ENCODE peak calls at places on chromosomes 1 and 21, in six cellular contexts. One of them, this sample, is unnamed.

GRCh38 chr1:39045231-39045630 is 19.1 kb downstream of the NDUFS5 start:
- DNase-seq in K562: no peak
- DNase-seq in left ventricle myocardium inferior: no peak
- DNase-seq in OCI-LY7: no peak
- DNase-seq in brain microvascular endothelial cell: no peak
- DNase-seq in CD4-positive, alpha-beta T cell: no peak
- DNase-seq in this sample: no peak

GRCh38 chr1:14296795-14297194 is 301.7 kb upstream of the KAZN start:
- DNase-seq in K562: no peak
- DNase-seq in left ventricle myocardium inferior: no peak
- DNase-seq in OCI-LY7: no peak
- DNase-seq in brain microvascular endothelial cell: no peak
- DNase-seq in CD4-positive, alpha-beta T cell: no peak
- DNase-seq in this sample: no peak

GRCh38 chr1:104098837-104099236 is 349.1 kb downstream of the AMY1C start:
- DNase-seq in K562: no peak
- DNase-seq in left ventricle myocardium inferior: no peak
- DNase-seq in OCI-LY7: no peak
- DNase-seq in brain microvascular endothelial cell: no peak
- DNase-seq in CD4-positive, alpha-beta T cell: no peak
- DNase-seq in this sample: no peak

GRCh38 chr1:119286587-119287181 is 81.9 kb upstream of the HAO2 start:
- DNase-seq in K562: peak; percentile 66
- DNase-seq in left ventricle myocardium inferior: no peak
- DNase-seq in OCI-LY7: peak; percentile 50
- DNase-seq in brain microvascular endothelial cell: peak; percentile 41
- DNase-seq in CD4-positive, alpha-beta T cell: no peak
- DNase-seq in this sample: peak; percentile 75

GRCh38 chr1:98277111-98277510 is 356.3 kb upstream of the DPYD start:
- DNase-seq in K562: no peak
- DNase-seq in left ventricle myocardium inferior: no peak
- DNase-seq in OCI-LY7: no peak
- DNase-seq in brain microvascular endothelial cell: peak; percentile 42
- DNase-seq in CD4-positive, alpha-beta T cell: no peak
- DNase-seq in this sample: peak; percentile 30

GRCh38 chr1:168565825-168566224 is 10.6 kb upstream of the XCL1 start:
- DNase-seq in K562: no peak
- DNase-seq in left ventricle myocardium inferior: no peak
- DNase-seq in OCI-LY7: no peak
- DNase-seq in brain microvascular endothelial cell: no peak
- DNase-seq in CD4-positive, alpha-beta T cell: no peak
- DNase-seq in this sample: no peak

GRCh38 chr1:9181990-9182783 is 52.4 kb upstream of the H6PD start:
- DNase-seq in K562: no peak
- DNase-seq in left ventricle myocardium inferior: peak; percentile 40
- DNase-seq in OCI-LY7: no peak
- DNase-seq in brain microvascular endothelial cell: no peak
- DNase-seq in CD4-positive, alpha-beta T cell: no peak
- DNase-seq in this sample: peak; percentile 81

GRCh38 chr1:156001682-156002171 is 19.0 kb downstream of the SSR2 start:
- DNase-seq in K562: peak; percentile 50
- DNase-seq in left ventricle myocardium inferior: no peak
- DNase-seq in OCI-LY7: no peak
- DNase-seq in brain microvascular endothelial cell: no peak
- DNase-seq in CD4-positive, alpha-beta T cell: no peak
- DNase-seq in this sample: no peak

GRCh38 chr21:37071561-37072238 is 1.2 kb downstream of the PIGP start:
- DNase-seq in K562: peak; percentile 26
- DNase-seq in left ventricle myocardium inferior: peak; percentile 46
- DNase-seq in OCI-LY7: peak; percentile 17
- DNase-seq in brain microvascular endothelial cell: peak; percentile 45
- DNase-seq in CD4-positive, alpha-beta T cell: no peak
- DNase-seq in this sample: peak; percentile 74

GRCh38 chr21:45613396-45613795 is 30.1 kb upstream of the PCBP3 start:
- DNase-seq in K562: no peak
- DNase-seq in left ventricle myocardium inferior: no peak
- DNase-seq in OCI-LY7: no peak
- DNase-seq in brain microvascular endothelial cell: no peak
- DNase-seq in CD4-positive, alpha-beta T cell: no peak
- DNase-seq in this sample: no peak

GRCh38 chr1:147475488-147475887 is 65.8 kb upstream of the BCL9 start:
- DNase-seq in K562: no peak
- DNase-seq in left ventricle myocardium inferior: no peak
- DNase-seq in OCI-LY7: no peak
- DNase-seq in brain microvascular endothelial cell: no peak
- DNase-seq in CD4-positive, alpha-beta T cell: no peak
- DNase-seq in this sample: no peak

GRCh38 chr1:32335619-32335950 is 448 bp downstream of the MARCKSL1 start:
- DNase-seq in K562: peak; percentile 56
- DNase-seq in left ventricle myocardium inferior: no peak
- DNase-seq in OCI-LY7: no peak
- DNase-seq in brain microvascular endothelial cell: no peak
- DNase-seq in CD4-positive, alpha-beta T cell: no peak
- DNase-seq in this sample: no peak
- H3K27ac ChIP-seq in K562: peak overlapping the region; percentile 88
- H3K27ac ChIP-seq in left ventricle myocardium inferior: peak overlapping the region; percentile 79
- H3K27ac ChIP-seq in OCI-LY7: peak overlapping the region; percentile 64
- H3K27ac ChIP-seq in brain microvascular endothelial cell: peak overlapping the region; percentile 44
- H3K27ac ChIP-seq in CD4-positive, alpha-beta T cell: no peak overlapping the region
- H3K27ac ChIP-seq in this sample: peak overlapping the region; percentile 88

DNA sequence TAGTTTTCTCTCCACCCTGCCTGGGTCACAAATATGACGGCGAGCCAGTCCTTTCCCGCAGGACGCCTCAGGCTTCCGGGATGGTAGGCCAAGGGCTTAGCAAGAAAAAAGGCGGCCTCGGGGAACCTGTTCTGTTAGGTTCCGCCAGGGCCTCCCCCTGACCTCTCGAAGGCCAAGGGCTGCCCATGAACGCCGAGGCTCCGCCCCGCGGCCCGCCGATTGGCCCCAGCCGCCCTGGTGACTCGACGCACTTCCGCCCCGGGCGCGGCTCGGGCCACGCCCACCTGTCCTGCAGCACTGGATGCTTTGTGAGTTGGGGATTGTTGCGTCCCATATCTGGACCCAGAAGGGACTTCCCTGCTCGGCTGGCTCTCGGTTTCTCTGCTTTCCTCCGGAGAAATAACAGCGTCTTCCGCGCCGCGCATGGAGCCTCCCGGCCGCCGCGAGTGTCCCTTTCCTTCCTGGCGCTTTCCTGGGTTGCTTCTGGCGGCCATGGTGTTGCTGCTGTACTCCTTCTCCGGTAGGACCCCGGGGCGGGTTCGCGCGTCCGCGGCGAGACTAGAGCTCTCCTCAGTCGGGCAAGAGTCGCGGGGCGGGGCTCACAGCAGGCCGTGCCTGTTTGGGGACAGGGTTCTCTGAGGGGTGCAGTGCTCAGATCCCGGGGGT is at the start of gene CD46:
- DNase-seq in K562: peak; percentile 96
- DNase-seq in left ventricle myocardium inferior: peak; percentile 97
- DNase-seq in OCI-LY7: peak; percentile 96
- DNase-seq in brain microvascular endothelial cell: peak; percentile 87
- DNase-seq in CD4-positive, alpha-beta T cell: peak; percentile 91
- DNase-seq in this sample: peak; percentile 99
- TF ChIP-seq CTCF in K562: peak; percentile 4
- TF ChIP-seq CTCF in left ventricle myocardium inferior: no peak
- TF ChIP-seq CTCF in OCI-LY7: no peak
- TF ChIP-seq CTCF in brain microvascular endothelial cell: no peak
- TF ChIP-seq CTCF in CD4-positive, alpha-beta T cell: no peak
- TF ChIP-seq CTCF in this sample: no peak

DNA sequence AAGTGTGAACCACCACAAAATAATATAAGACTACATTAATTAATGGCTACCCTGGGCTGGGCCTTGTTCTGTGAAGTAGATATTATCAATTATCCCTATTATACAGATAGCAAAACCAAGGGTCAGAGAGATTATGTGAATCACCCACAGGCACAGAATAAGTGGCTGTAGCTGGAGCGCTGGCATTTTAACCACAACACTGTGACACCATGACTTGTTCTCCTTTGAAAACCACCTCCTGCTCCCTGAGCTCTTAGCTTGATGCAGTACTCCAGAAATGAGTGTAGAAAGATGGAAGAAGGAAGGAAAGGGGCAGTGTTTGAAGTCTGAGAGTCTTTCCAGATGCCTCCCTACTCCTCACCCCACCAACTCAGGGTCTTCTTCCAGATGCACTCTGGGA is 29.5 kb upstream of the JUN start:
- DNase-seq in K562: no peak
- DNase-seq in left ventricle myocardium inferior: no peak
- DNase-seq in OCI-LY7: no peak
- DNase-seq in brain microvascular endothelial cell: no peak
- DNase-seq in CD4-positive, alpha-beta T cell: no peak
- DNase-seq in this sample: no peak
- H3K27ac ChIP-seq in K562: no peak overlapping the region
- H3K27ac ChIP-seq in left ventricle myocardium inferior: peak overlapping the region; percentile 96
- H3K27ac ChIP-seq in OCI-LY7: no peak overlapping the region
- H3K27ac ChIP-seq in brain microvascular endothelial cell: no peak overlapping the region
- H3K27ac ChIP-seq in CD4-positive, alpha-beta T cell: peak overlapping the region; percentile 48
- H3K27ac ChIP-seq in this sample: peak overlapping the region; percentile 94

GRCh38 chr1:232952514-232953175 is 2.2 kb downstream of the NTPCR start:
- DNase-seq in K562: peak; percentile 73
- DNase-seq in left ventricle myocardium inferior: no peak
- DNase-seq in OCI-LY7: peak; percentile 73
- DNase-seq in brain microvascular endothelial cell: peak; percentile 23
- DNase-seq in CD4-positive, alpha-beta T cell: no peak
- DNase-seq in this sample: peak; percentile 69

GRCh38 chr1:232950919-232951579 is 638 bp downstream of the NTPCR start:
- DNase-seq in K562: peak; percentile 57
- DNase-seq in left ventricle myocardium inferior: no peak
- DNase-seq in OCI-LY7: peak; percentile 33
- DNase-seq in brain microvascular endothelial cell: peak; percentile 9
- DNase-seq in CD4-positive, alpha-beta T cell: peak; percentile 6
- DNase-seq in this sample: peak; percentile 45

GRCh38 chr1:232949636-232950196 is 695 bp upstream of the NTPCR start:
- DNase-seq in K562: no peak
- DNase-seq in left ventricle myocardium inferior: no peak
- DNase-seq in OCI-LY7: peak; percentile 7
- DNase-seq in brain microvascular endothelial cell: no peak
- DNase-seq in CD4-positive, alpha-beta T cell: no peak
- DNase-seq in this sample: no peak

GRCh38 chr1:232951605-232952004 is 1.2 kb downstream of the NTPCR start:
- DNase-seq in K562: no peak
- DNase-seq in left ventricle myocardium inferior: no peak
- DNase-seq in OCI-LY7: no peak
- DNase-seq in brain microvascular endothelial cell: no peak
- DNase-seq in CD4-positive, alpha-beta T cell: no peak
- DNase-seq in this sample: no peak

GRCh38 chr1:232950197-232950918 is at the start of gene NTPCR:
- DNase-seq in K562: peak; percentile 100
- DNase-seq in left ventricle myocardium inferior: peak; percentile 92
- DNase-seq in OCI-LY7: peak; percentile 95
- DNase-seq in brain microvascular endothelial cell: peak; percentile 86
- DNase-seq in CD4-positive, alpha-beta T cell: peak; percentile 92
- DNase-seq in this sample: peak; percentile 97
- TF ChIP-seq CTCF in K562: no peak
- TF ChIP-seq CTCF in left ventricle myocardium inferior: peak; percentile 39
- TF ChIP-seq CTCF in OCI-LY7: no peak
- TF ChIP-seq CTCF in brain microvascular endothelial cell: peak; percentile 2
- TF ChIP-seq CTCF in CD4-positive, alpha-beta T cell: no peak
- TF ChIP-seq CTCF in this sample: no peak

DNA sequence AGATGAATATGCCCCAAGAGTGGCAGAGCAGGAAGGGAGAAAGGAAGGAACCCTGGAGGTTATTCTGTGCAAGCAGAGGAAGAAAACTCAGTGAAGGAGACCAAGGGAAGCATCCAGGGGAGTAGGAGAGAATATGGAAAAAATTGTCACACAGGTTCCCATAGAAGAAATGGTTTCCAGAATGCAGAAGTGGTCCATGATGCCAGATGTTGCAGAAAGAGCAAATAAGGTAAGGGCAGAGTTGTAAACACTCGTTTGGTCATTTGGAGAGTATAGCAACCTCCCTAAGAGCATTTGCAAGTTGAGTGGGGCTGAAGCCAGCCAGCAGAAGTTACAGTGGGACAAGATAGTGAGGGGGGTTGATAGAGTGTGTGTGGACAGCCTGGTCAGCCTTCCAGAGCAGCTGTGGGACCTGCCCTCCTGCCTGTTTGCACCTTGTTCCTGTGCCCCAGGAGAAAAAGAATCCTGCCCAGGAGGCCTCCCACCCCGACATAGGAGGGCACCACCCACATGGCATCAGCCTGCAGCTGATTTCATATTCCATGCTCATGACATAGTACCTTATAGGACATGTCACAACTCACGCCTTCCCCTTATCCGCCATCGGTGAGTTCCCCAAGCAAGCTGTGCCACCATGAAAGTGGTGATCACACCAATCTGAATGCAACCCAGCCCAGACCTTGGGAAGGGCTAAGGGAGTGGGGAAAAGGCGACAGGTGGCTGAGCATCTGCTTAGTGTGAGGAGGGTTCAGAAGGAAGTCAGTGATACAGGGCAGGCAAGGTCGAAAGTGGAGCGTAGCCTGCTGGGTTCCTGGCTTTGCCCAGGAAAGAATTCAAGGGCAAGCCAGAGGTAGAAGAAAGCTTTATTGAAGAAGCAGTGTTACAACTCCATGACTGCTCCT is 8.2 kb upstream of the NEK2 start:
- DNase-seq in K562: no peak
- DNase-seq in left ventricle myocardium inferior: no peak
- DNase-seq in OCI-LY7: no peak
- DNase-seq in brain microvascular endothelial cell: no peak
- DNase-seq in CD4-positive, alpha-beta T cell: no peak
- DNase-seq in this sample: no peak
- H3K27ac ChIP-seq in K562: no peak overlapping the region
- H3K27ac ChIP-seq in left ventricle myocardium inferior: no peak overlapping the region
- H3K27ac ChIP-seq in OCI-LY7: no peak overlapping the region
- H3K27ac ChIP-seq in brain microvascular endothelial cell: no peak overlapping the region
- H3K27ac ChIP-seq in CD4-positive, alpha-beta T cell: no peak overlapping the region
- H3K27ac ChIP-seq in this sample: no peak overlapping the region

GRCh38 chr1:180785306-180785705 is 127.4 kb upstream of the KIAA1614 start:
- DNase-seq in K562: no peak
- DNase-seq in left ventricle myocardium inferior: no peak
- DNase-seq in OCI-LY7: no peak
- DNase-seq in brain microvascular endothelial cell: no peak
- DNase-seq in CD4-positive, alpha-beta T cell: no peak
- DNase-seq in this sample: no peak
- TF ChIP-seq CTCF in K562: no peak
- TF ChIP-seq CTCF in left ventricle myocardium inferior: no peak
- TF ChIP-seq CTCF in OCI-LY7: no peak
- TF ChIP-seq CTCF in brain microvascular endothelial cell: no peak
- TF ChIP-seq CTCF in CD4-positive, alpha-beta T cell: no peak
- TF ChIP-seq CTCF in this sample: no peak

DNA sequence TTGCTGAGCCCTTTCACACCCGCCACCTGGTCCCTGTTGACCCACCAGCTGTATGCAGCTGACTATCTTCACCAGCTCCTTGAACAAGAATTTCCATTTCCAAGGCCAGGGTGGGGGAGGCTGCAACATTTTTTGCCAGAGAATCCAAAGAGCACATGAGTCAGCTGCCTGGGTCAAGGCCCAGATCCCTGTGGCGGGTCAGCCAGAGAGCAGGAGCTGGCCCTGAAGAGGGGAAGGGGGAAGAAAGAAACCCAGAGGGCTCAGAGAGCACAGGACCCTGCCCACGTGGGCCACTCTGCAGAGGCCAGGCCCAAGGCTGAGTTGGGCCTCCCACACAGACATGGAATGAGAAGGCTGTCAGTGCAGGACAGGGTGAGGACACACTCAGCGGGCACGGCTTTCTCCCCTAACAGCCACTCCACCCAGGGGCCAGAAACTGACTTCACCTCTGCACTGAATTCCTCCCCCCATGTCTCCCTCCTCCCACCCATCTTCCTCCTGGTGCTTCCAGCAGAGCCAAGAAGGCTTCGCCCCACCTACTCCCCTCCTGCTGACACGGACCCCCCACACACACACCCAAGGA is 28.9 kb downstream of the S100A6 start:
- DNase-seq in K562: no peak
- DNase-seq in left ventricle myocardium inferior: peak; percentile 87
- DNase-seq in OCI-LY7: no peak
- DNase-seq in brain microvascular endothelial cell: peak; percentile 77
- DNase-seq in CD4-positive, alpha-beta T cell: no peak
- DNase-seq in this sample: peak; percentile 83
- H3K27ac ChIP-seq in K562: no peak overlapping the region
- H3K27ac ChIP-seq in left ventricle myocardium inferior: peak overlapping the region; percentile 89
- H3K27ac ChIP-seq in OCI-LY7: no peak overlapping the region
- H3K27ac ChIP-seq in brain microvascular endothelial cell: no peak overlapping the region
- H3K27ac ChIP-seq in CD4-positive, alpha-beta T cell: no peak overlapping the region
- H3K27ac ChIP-seq in this sample: peak overlapping the region; percentile 71

GRCh38 chr1:229596961-229597699 is 28.8 kb downstream of the TAF5L start:
- DNase-seq in K562: no peak
- DNase-seq in left ventricle myocardium inferior: peak; percentile 65
- DNase-seq in OCI-LY7: no peak
- DNase-seq in brain microvascular endothelial cell: peak; percentile 64
- DNase-seq in CD4-positive, alpha-beta T cell: no peak
- DNase-seq in this sample: no peak
- TF ChIP-seq CTCF in K562: no peak
- TF ChIP-seq CTCF in left ventricle myocardium inferior: peak; percentile 48
- TF ChIP-seq CTCF in OCI-LY7: no peak
- TF ChIP-seq CTCF in brain microvascular endothelial cell: no peak
- TF ChIP-seq CTCF in CD4-positive, alpha-beta T cell: no peak
- TF ChIP-seq CTCF in this sample: no peak

This sample was measured in hepatocyte.